ENCODE peak calls at places on chromosomes 1 and 21, in eight cellular contexts. One of them, this sample, is unnamed.

GRCh38 chr1:214446772-214447556 is 104.4 kb downstream of the PTPN14 start:
- DNase-seq in activated T-cell treated with anti-CD3 and anti-CD28 coated beads for 1 hour: no peak
- DNase-seq in stimulated activated effector memory CD8-positive, alpha-beta T cell treated with anti-CD3 and anti-CD28 coated beads, Interleukin-12 subunit alpha, Interleukin-12 subunit beta, amount 100 ng/mL, for 72 hours: no peak
- DNase-seq in NCI-H1092 treated with DMSO at 0.1 percent for 48 hours: no peak
- DNase-seq in epithelial cell of esophagus: peak; percentile 97
- DNase-seq in T follicular helper cell: no peak
- DNase-seq in left ventricle myocardium superior: no peak
- DNase-seq in hepatic stellate cell: peak; percentile 84
- DNase-seq in this sample: peak; percentile 98

GRCh38 chr1:229199261-229199850 is 71.6 kb upstream of the RAB4A start:
- DNase-seq in epithelial cell of esophagus: peak; percentile 28
- DNase-seq in activated T-cell treated with anti-CD3 and anti-CD28 coated beads for 1 hour: no peak
- DNase-seq in hepatic stellate cell: no peak
- DNase-seq in NCI-H1092 treated with DMSO at 0.1 percent for 48 hours: no peak
- DNase-seq in stimulated activated effector memory CD8-positive, alpha-beta T cell treated with anti-CD3 and anti-CD28 coated beads, Interleukin-12 subunit alpha, Interleukin-12 subunit beta, amount 100 ng/mL, for 72 hours: no peak
- DNase-seq in left ventricle myocardium superior: no peak
- DNase-seq in T follicular helper cell: no peak
- DNase-seq in this sample: peak; percentile 13

GRCh38 chr21:24375201-24375600 is 1232.1 kb downstream of the MRPL39 start:
- DNase-seq in activated T-cell treated with anti-CD3 and anti-CD28 coated beads for 1 hour: no peak
- DNase-seq in epithelial cell of esophagus: no peak
- DNase-seq in stimulated activated effector memory CD8-positive, alpha-beta T cell treated with anti-CD3 and anti-CD28 coated beads, Interleukin-12 subunit alpha, Interleukin-12 subunit beta, amount 100 ng/mL, for 72 hours: no peak
- DNase-seq in NCI-H1092 treated with DMSO at 0.1 percent for 48 hours: no peak
- DNase-seq in left ventricle myocardium superior: peak; percentile 19
- DNase-seq in hepatic stellate cell: no peak
- DNase-seq in T follicular helper cell: no peak
- DNase-seq in this sample: no peak

GRCh38 chr21:46493828-46494227 is 35.1 kb downstream of the DIP2A start:
- DNase-seq in hepatic stellate cell: no peak
- DNase-seq in NCI-H1092 treated with DMSO at 0.1 percent for 48 hours: no peak
- DNase-seq in left ventricle myocardium superior: no peak
- DNase-seq in stimulated activated effector memory CD8-positive, alpha-beta T cell treated with anti-CD3 and anti-CD28 coated beads, Interleukin-12 subunit alpha, Interleukin-12 subunit beta, amount 100 ng/mL, for 72 hours: no peak
- DNase-seq in epithelial cell of esophagus: no peak
- DNase-seq in T follicular helper cell: no peak
- DNase-seq in activated T-cell treated with anti-CD3 and anti-CD28 coated beads for 1 hour: no peak
- DNase-seq in this sample: no peak

GRCh38 chr1:226787071-226787470 is 48.0 kb upstream of the ITPKB start:
- DNase-seq in activated T-cell treated with anti-CD3 and anti-CD28 coated beads for 1 hour: no peak
- DNase-seq in left ventricle myocardium superior: no peak
- DNase-seq in T follicular helper cell: no peak
- DNase-seq in hepatic stellate cell: no peak
- DNase-seq in NCI-H1092 treated with DMSO at 0.1 percent for 48 hours: no peak
- DNase-seq in epithelial cell of esophagus: no peak
- DNase-seq in stimulated activated effector memory CD8-positive, alpha-beta T cell treated with anti-CD3 and anti-CD28 coated beads, Interleukin-12 subunit alpha, Interleukin-12 subunit beta, amount 100 ng/mL, for 72 hours: no peak
- DNase-seq in this sample: no peak

GRCh38 chr1:203182377-203182927 is 4.1 kb downstream of the CHI3L1 start:
- DNase-seq in hepatic stellate cell: no peak
- DNase-seq in left ventricle myocardium superior: no peak
- DNase-seq in T follicular helper cell: no peak
- DNase-seq in activated T-cell treated with anti-CD3 and anti-CD28 coated beads for 1 hour: no peak
- DNase-seq in stimulated activated effector memory CD8-positive, alpha-beta T cell treated with anti-CD3 and anti-CD28 coated beads, Interleukin-12 subunit alpha, Interleukin-12 subunit beta, amount 100 ng/mL, for 72 hours: no peak
- DNase-seq in epithelial cell of esophagus: no peak
- DNase-seq in NCI-H1092 treated with DMSO at 0.1 percent for 48 hours: no peak
- DNase-seq in this sample: no peak

GRCh38 chr21:42692688-42693087 is 39.3 kb downstream of the PDE9A start:
- DNase-seq in NCI-H1092 treated with DMSO at 0.1 percent for 48 hours: no peak
- DNase-seq in stimulated activated effector memory CD8-positive, alpha-beta T cell treated with anti-CD3 and anti-CD28 coated beads, Interleukin-12 subunit alpha, Interleukin-12 subunit beta, amount 100 ng/mL, for 72 hours: no peak
- DNase-seq in epithelial cell of esophagus: no peak
- DNase-seq in T follicular helper cell: no peak
- DNase-seq in left ventricle myocardium superior: no peak
- DNase-seq in activated T-cell treated with anti-CD3 and anti-CD28 coated beads for 1 hour: no peak
- DNase-seq in hepatic stellate cell: no peak
- DNase-seq in this sample: no peak

GRCh38 chr1:46494910-46495309 is 5.3 kb downstream of the DMBX1 start:
- DNase-seq in hepatic stellate cell: no peak
- DNase-seq in NCI-H1092 treated with DMSO at 0.1 percent for 48 hours: no peak
- DNase-seq in stimulated activated effector memory CD8-positive, alpha-beta T cell treated with anti-CD3 and anti-CD28 coated beads, Interleukin-12 subunit alpha, Interleukin-12 subunit beta, amount 100 ng/mL, for 72 hours: no peak
- DNase-seq in activated T-cell treated with anti-CD3 and anti-CD28 coated beads for 1 hour: no peak
- DNase-seq in left ventricle myocardium superior: no peak
- DNase-seq in T follicular helper cell: no peak
- DNase-seq in epithelial cell of esophagus: no peak
- DNase-seq in this sample: no peak

GRCh38 chr1:74388855-74389254 is 123.6 kb downstream of the LRRC53 start:
- DNase-seq in left ventricle myocardium superior: no peak
- DNase-seq in NCI-H1092 treated with DMSO at 0.1 percent for 48 hours: no peak
- DNase-seq in stimulated activated effector memory CD8-positive, alpha-beta T cell treated with anti-CD3 and anti-CD28 coated beads, Interleukin-12 subunit alpha, Interleukin-12 subunit beta, amount 100 ng/mL, for 72 hours: no peak
- DNase-seq in activated T-cell treated with anti-CD3 and anti-CD28 coated beads for 1 hour: no peak
- DNase-seq in T follicular helper cell: no peak
- DNase-seq in epithelial cell of esophagus: no peak
- DNase-seq in hepatic stellate cell: no peak
- DNase-seq in this sample: peak; percentile 36

GRCh38 chr1:116179886-116180474 is 68.8 kb downstream of the MAB21L3 start:
- DNase-seq in left ventricle myocardium superior: no peak
- DNase-seq in T follicular helper cell: no peak
- DNase-seq in epithelial cell of esophagus: no peak
- DNase-seq in activated T-cell treated with anti-CD3 and anti-CD28 coated beads for 1 hour: no peak
- DNase-seq in hepatic stellate cell: no peak
- DNase-seq in stimulated activated effector memory CD8-positive, alpha-beta T cell treated with anti-CD3 and anti-CD28 coated beads, Interleukin-12 subunit alpha, Interleukin-12 subunit beta, amount 100 ng/mL, for 72 hours: no peak
- DNase-seq in NCI-H1092 treated with DMSO at 0.1 percent for 48 hours: no peak
- DNase-seq in this sample: no peak

GRCh38 chr1:116377564-116378529 is 4.8 kb downstream of the ATP1A1 start:
- DNase-seq in activated T-cell treated with anti-CD3 and anti-CD28 coated beads for 1 hour: no peak
- DNase-seq in NCI-H1092 treated with DMSO at 0.1 percent for 48 hours: no peak
- DNase-seq in hepatic stellate cell: peak; percentile 62
- DNase-seq in left ventricle myocardium superior: peak; percentile 86
- DNase-seq in stimulated activated effector memory CD8-positive, alpha-beta T cell treated with anti-CD3 and anti-CD28 coated beads, Interleukin-12 subunit alpha, Interleukin-12 subunit beta, amount 100 ng/mL, for 72 hours: no peak
- DNase-seq in epithelial cell of esophagus: peak; percentile 92
- DNase-seq in T follicular helper cell: no peak
- DNase-seq in this sample: peak; percentile 85

GRCh38 chr1:225754940-225755635 is 22.5 kb upstream of the SRP9 start:
- DNase-seq in left ventricle myocardium superior: peak; percentile 52
- DNase-seq in epithelial cell of esophagus: peak; percentile 40
- DNase-seq in stimulated activated effector memory CD8-positive, alpha-beta T cell treated with anti-CD3 and anti-CD28 coated beads, Interleukin-12 subunit alpha, Interleukin-12 subunit beta, amount 100 ng/mL, for 72 hours: no peak
- DNase-seq in NCI-H1092 treated with DMSO at 0.1 percent for 48 hours: no peak
- DNase-seq in hepatic stellate cell: peak; percentile 70
- DNase-seq in activated T-cell treated with anti-CD3 and anti-CD28 coated beads for 1 hour: no peak
- DNase-seq in T follicular helper cell: no peak
- DNase-seq in this sample: peak; percentile 82

GRCh38 chr1:235004840-235005391 is 123.7 kb downstream of the TOMM20 start:
- DNase-seq in left ventricle myocardium superior: no peak
- DNase-seq in activated T-cell treated with anti-CD3 and anti-CD28 coated beads for 1 hour: no peak
- DNase-seq in hepatic stellate cell: no peak
- DNase-seq in stimulated activated effector memory CD8-positive, alpha-beta T cell treated with anti-CD3 and anti-CD28 coated beads, Interleukin-12 subunit alpha, Interleukin-12 subunit beta, amount 100 ng/mL, for 72 hours: no peak
- DNase-seq in T follicular helper cell: no peak
- DNase-seq in NCI-H1092 treated with DMSO at 0.1 percent for 48 hours: no peak
- DNase-seq in epithelial cell of esophagus: no peak
- DNase-seq in this sample: no peak

GRCh38 chr1:219837274-219837993 is 90.9 kb downstream of the SLC30A10 start:
- DNase-seq in T follicular helper cell: no peak
- DNase-seq in epithelial cell of esophagus: peak; percentile 67
- DNase-seq in left ventricle myocardium superior: no peak
- DNase-seq in hepatic stellate cell: peak; percentile 19
- DNase-seq in stimulated activated effector memory CD8-positive, alpha-beta T cell treated with anti-CD3 and anti-CD28 coated beads, Interleukin-12 subunit alpha, Interleukin-12 subunit beta, amount 100 ng/mL, for 72 hours: no peak
- DNase-seq in NCI-H1092 treated with DMSO at 0.1 percent for 48 hours: peak; percentile 82
- DNase-seq in activated T-cell treated with anti-CD3 and anti-CD28 coated beads for 1 hour: no peak
- DNase-seq in this sample: peak; percentile 56

GRCh38 chr1:207794861-207795260 is 43.0 kb downstream of the CD46 start:
- DNase-seq in hepatic stellate cell: no peak
- DNase-seq in activated T-cell treated with anti-CD3 and anti-CD28 coated beads for 1 hour: no peak
- DNase-seq in epithelial cell of esophagus: no peak
- DNase-seq in NCI-H1092 treated with DMSO at 0.1 percent for 48 hours: no peak
- DNase-seq in T follicular helper cell: no peak
- DNase-seq in stimulated activated effector memory CD8-positive, alpha-beta T cell treated with anti-CD3 and anti-CD28 coated beads, Interleukin-12 subunit alpha, Interleukin-12 subunit beta, amount 100 ng/mL, for 72 hours: no peak
- DNase-seq in left ventricle myocardium superior: no peak
- DNase-seq in this sample: no peak

GRCh38 chr1:37822942-37823865 is 15.2 kb upstream of the YRDC start:
- DNase-seq in NCI-H1092 treated with DMSO at 0.1 percent for 48 hours: no peak
- DNase-seq in epithelial cell of esophagus: peak; percentile 76
- DNase-seq in hepatic stellate cell: no peak
- DNase-seq in left ventricle myocardium superior: no peak
- DNase-seq in T follicular helper cell: no peak
- DNase-seq in activated T-cell treated with anti-CD3 and anti-CD28 coated beads for 1 hour: no peak
- DNase-seq in stimulated activated effector memory CD8-positive, alpha-beta T cell treated with anti-CD3 and anti-CD28 coated beads, Interleukin-12 subunit alpha, Interleukin-12 subunit beta, amount 100 ng/mL, for 72 hours: no peak
- DNase-seq in this sample: peak; percentile 26

GRCh38 chr1:14190508-14190907 is 408.0 kb upstream of the KAZN start:
- DNase-seq in T follicular helper cell: no peak
- DNase-seq in left ventricle myocardium superior: no peak
- DNase-seq in epithelial cell of esophagus: peak; percentile 93
- DNase-seq in NCI-H1092 treated with DMSO at 0.1 percent for 48 hours: no peak
- DNase-seq in hepatic stellate cell: no peak
- DNase-seq in stimulated activated effector memory CD8-positive, alpha-beta T cell treated with anti-CD3 and anti-CD28 coated beads, Interleukin-12 subunit alpha, Interleukin-12 subunit beta, amount 100 ng/mL, for 72 hours: no peak
- DNase-seq in activated T-cell treated with anti-CD3 and anti-CD28 coated beads for 1 hour: no peak
- DNase-seq in this sample: peak; percentile 79

GRCh38 chr1:51328926-51329325 is 1.4 kb downstream of the TTC39A start:
- DNase-seq in activated T-cell treated with anti-CD3 and anti-CD28 coated beads for 1 hour: no peak
- DNase-seq in NCI-H1092 treated with DMSO at 0.1 percent for 48 hours: no peak
- DNase-seq in epithelial cell of esophagus: no peak
- DNase-seq in stimulated activated effector memory CD8-positive, alpha-beta T cell treated with anti-CD3 and anti-CD28 coated beads, Interleukin-12 subunit alpha, Interleukin-12 subunit beta, amount 100 ng/mL, for 72 hours: no peak
- DNase-seq in T follicular helper cell: no peak
- DNase-seq in hepatic stellate cell: no peak
- DNase-seq in left ventricle myocardium superior: no peak
- DNase-seq in this sample: no peak

GRCh38 chr1:31815752-31816484 is at the start of gene SPOCD1:
- DNase-seq in T follicular helper cell: peak; percentile 73
- DNase-seq in left ventricle myocardium superior: peak; percentile 78
- DNase-seq in epithelial cell of esophagus: peak; percentile 85
- DNase-seq in hepatic stellate cell: peak; percentile 82
- DNase-seq in stimulated activated effector memory CD8-positive, alpha-beta T cell treated with anti-CD3 and anti-CD28 coated beads, Interleukin-12 subunit alpha, Interleukin-12 subunit beta, amount 100 ng/mL, for 72 hours: peak; percentile 84
- DNase-seq in activated T-cell treated with anti-CD3 and anti-CD28 coated beads for 1 hour: peak; percentile 74
- DNase-seq in NCI-H1092 treated with DMSO at 0.1 percent for 48 hours: no peak
- DNase-seq in this sample: peak; percentile 85

GRCh38 chr1:150162862-150163706 is 13.4 kb downstream of the PLEKHO1 start:
- DNase-seq in epithelial cell of esophagus: peak; percentile 97
- DNase-seq in left ventricle myocardium superior: peak; percentile 82
- DNase-seq in NCI-H1092 treated with DMSO at 0.1 percent for 48 hours: peak; percentile 83
- DNase-seq in activated T-cell treated with anti-CD3 and anti-CD28 coated beads for 1 hour: no peak
- DNase-seq in hepatic stellate cell: peak; percentile 97
- DNase-seq in T follicular helper cell: no peak
- DNase-seq in stimulated activated effector memory CD8-positive, alpha-beta T cell treated with anti-CD3 and anti-CD28 coated beads, Interleukin-12 subunit alpha, Interleukin-12 subunit beta, amount 100 ng/mL, for 72 hours: no peak
- DNase-seq in this sample: peak; percentile 99

GRCh38 chr1:9929431-9930385 is 13.5 kb downstream of the LZIC start:
- DNase-seq in T follicular helper cell: no peak
- DNase-seq in hepatic stellate cell: no peak
- DNase-seq in activated T-cell treated with anti-CD3 and anti-CD28 coated beads for 1 hour: no peak
- DNase-seq in left ventricle myocardium superior: no peak
- DNase-seq in stimulated activated effector memory CD8-positive, alpha-beta T cell treated with anti-CD3 and anti-CD28 coated beads, Interleukin-12 subunit alpha, Interleukin-12 subunit beta, amount 100 ng/mL, for 72 hours: no peak
- DNase-seq in NCI-H1092 treated with DMSO at 0.1 percent for 48 hours: no peak
- DNase-seq in epithelial cell of esophagus: no peak
- DNase-seq in this sample: no peak

GRCh38 chr1:32335951-32336867 is at the start of gene MARCKSL1:
- DNase-seq in NCI-H1092 treated with DMSO at 0.1 percent for 48 hours: peak; percentile 83
- DNase-seq in activated T-cell treated with anti-CD3 and anti-CD28 coated beads for 1 hour: peak; percentile 85
- DNase-seq in left ventricle myocardium superior: peak; percentile 92
- DNase-seq in T follicular helper cell: peak; percentile 80
- DNase-seq in epithelial cell of esophagus: peak; percentile 68
- DNase-seq in hepatic stellate cell: peak; percentile 66
- DNase-seq in stimulated activated effector memory CD8-positive, alpha-beta T cell treated with anti-CD3 and anti-CD28 coated beads, Interleukin-12 subunit alpha, Interleukin-12 subunit beta, amount 100 ng/mL, for 72 hours: peak; percentile 83
- DNase-seq in this sample: peak; percentile 80

GRCh38 chr1:246435421-246436041 is 71.5 kb downstream of the SMYD3 start:
- DNase-seq in NCI-H1092 treated with DMSO at 0.1 percent for 48 hours: no peak
- DNase-seq in hepatic stellate cell: peak; percentile 17
- DNase-seq in stimulated activated effector memory CD8-positive, alpha-beta T cell treated with anti-CD3 and anti-CD28 coated beads, Interleukin-12 subunit alpha, Interleukin-12 subunit beta, amount 100 ng/mL, for 72 hours: no peak
- DNase-seq in epithelial cell of esophagus: no peak
- DNase-seq in T follicular helper cell: no peak
- DNase-seq in activated T-cell treated with anti-CD3 and anti-CD28 coated beads for 1 hour: no peak
- DNase-seq in left ventricle myocardium superior: no peak
- DNase-seq in this sample: peak; percentile 57

GRCh38 chr1:225654688-225655508 is 2.0 kb upstream of the ENAH start:
- DNase-seq in hepatic stellate cell: no peak
- DNase-seq in activated T-cell treated with anti-CD3 and anti-CD28 coated beads for 1 hour: no peak
- DNase-seq in NCI-H1092 treated with DMSO at 0.1 percent for 48 hours: peak; percentile 15
- DNase-seq in stimulated activated effector memory CD8-positive, alpha-beta T cell treated with anti-CD3 and anti-CD28 coated beads, Interleukin-12 subunit alpha, Interleukin-12 subunit beta, amount 100 ng/mL, for 72 hours: no peak
- DNase-seq in epithelial cell of esophagus: no peak
- DNase-seq in left ventricle myocardium superior: no peak
- DNase-seq in T follicular helper cell: no peak
- DNase-seq in this sample: no peak

GRCh38 chr1:228367798-228368791 is 38.5 kb downstream of the TRIM11 start:
- DNase-seq in stimulated activated effector memory CD8-positive, alpha-beta T cell treated with anti-CD3 and anti-CD28 coated beads, Interleukin-12 subunit alpha, Interleukin-12 subunit beta, amount 100 ng/mL, for 72 hours: no peak
- DNase-seq in hepatic stellate cell: no peak
- DNase-seq in T follicular helper cell: no peak
- DNase-seq in NCI-H1092 treated with DMSO at 0.1 percent for 48 hours: no peak
- DNase-seq in left ventricle myocardium superior: peak; percentile 63
- DNase-seq in activated T-cell treated with anti-CD3 and anti-CD28 coated beads for 1 hour: no peak
- DNase-seq in epithelial cell of esophagus: no peak
- DNase-seq in this sample: peak; percentile 20

This sample was measured in kidney tubule cell.